ENCODE peak calls at places on chromosome 11, in eight cellular contexts. One of them, this sample, is unnamed.

GRCh38 chr11:123047265-123047946 is 14.5 kb downstream of the HSPA8 start:
- DNase-seq in CD4-positive, alpha-beta memory T cell: no peak
- DNase-seq in prostate gland: no peak
- DNase-seq in PC-9: no peak
- DNase-seq in SJSA1: no peak
- DNase-seq in A549: no peak
- DNase-seq in pancreas: no peak
- DNase-seq in right lobe of liver: no peak
- DNase-seq in this sample: no peak

GRCh38 chr11:65493367-65494176 is 5.3 kb upstream of the MALAT1 start:
- DNase-seq in right lobe of liver: peak; percentile 85
- DNase-seq in pancreas: no peak
- DNase-seq in PC-9: peak; percentile 97
- DNase-seq in SJSA1: peak; percentile 95
- DNase-seq in prostate gland: peak; percentile 87
- DNase-seq in CD4-positive, alpha-beta memory T cell: no peak
- DNase-seq in A549: peak; percentile 61
- DNase-seq in this sample: peak; percentile 99

GRCh38 chr11:93504110-93505095 is 38.8 kb downstream of the SMCO4 start:
- DNase-seq in right lobe of liver: peak; percentile 54
- DNase-seq in prostate gland: no peak
- DNase-seq in PC-9: no peak
- DNase-seq in A549: no peak
- DNase-seq in SJSA1: no peak
- DNase-seq in pancreas: no peak
- DNase-seq in CD4-positive, alpha-beta memory T cell: no peak
- DNase-seq in this sample: no peak

GRCh38 chr11:6677018-6677417 is 6.1 kb downstream of the MRPL17 start:
- DNase-seq in PC-9: no peak
- DNase-seq in right lobe of liver: no peak
- DNase-seq in A549: no peak
- DNase-seq in CD4-positive, alpha-beta memory T cell: no peak
- DNase-seq in pancreas: no peak
- DNase-seq in SJSA1: no peak
- DNase-seq in prostate gland: no peak
- DNase-seq in this sample: no peak

GRCh38 chr11:35662649-35663407 is at the start of gene TRIM44:
- DNase-seq in prostate gland: peak; percentile 63
- DNase-seq in CD4-positive, alpha-beta memory T cell: peak; percentile 81
- DNase-seq in pancreas: peak; percentile 89
- DNase-seq in A549: peak; percentile 66
- DNase-seq in SJSA1: peak; percentile 87
- DNase-seq in right lobe of liver: peak; percentile 85
- DNase-seq in PC-9: peak; percentile 81
- DNase-seq in this sample: peak; percentile 20

GRCh38 chr11:73322111-73322985 is 14.3 kb downstream of the ARHGEF17 start:
- DNase-seq in A549: no peak
- DNase-seq in pancreas: no peak
- DNase-seq in right lobe of liver: no peak
- DNase-seq in SJSA1: no peak
- DNase-seq in prostate gland: no peak
- DNase-seq in PC-9: no peak
- DNase-seq in CD4-positive, alpha-beta memory T cell: no peak
- DNase-seq in this sample: no peak

GRCh38 chr11:128324051-128324481 is 263.3 kb downstream of the ETS1 start:
- DNase-seq in pancreas: no peak
- DNase-seq in A549: no peak
- DNase-seq in prostate gland: no peak
- DNase-seq in SJSA1: no peak
- DNase-seq in PC-9: no peak
- DNase-seq in CD4-positive, alpha-beta memory T cell: no peak
- DNase-seq in right lobe of liver: no peak
- DNase-seq in this sample: no peak

GRCh38 chr11:112247198-112247597 is 13.5 kb downstream of the PLET1 start:
- DNase-seq in pancreas: no peak
- DNase-seq in right lobe of liver: no peak
- DNase-seq in PC-9: peak; percentile 49
- DNase-seq in prostate gland: no peak
- DNase-seq in CD4-positive, alpha-beta memory T cell: no peak
- DNase-seq in SJSA1: no peak
- DNase-seq in A549: no peak
- DNase-seq in this sample: no peak

GRCh38 chr11:69375316-69376154 is 81.6 kb downstream of the MYEOV start:
- DNase-seq in prostate gland: no peak
- DNase-seq in right lobe of liver: no peak
- DNase-seq in SJSA1: peak; percentile 60
- DNase-seq in PC-9: no peak
- DNase-seq in pancreas: no peak
- DNase-seq in CD4-positive, alpha-beta memory T cell: no peak
- DNase-seq in A549: no peak
- DNase-seq in this sample: no peak

GRCh38 chr11:118980191-118980881 is 8.8 kb downstream of the FOXR1 start:
- DNase-seq in pancreas: no peak
- DNase-seq in SJSA1: no peak
- DNase-seq in A549: no peak
- DNase-seq in PC-9: no peak
- DNase-seq in prostate gland: no peak
- DNase-seq in right lobe of liver: peak; percentile 30
- DNase-seq in CD4-positive, alpha-beta memory T cell: no peak
- DNase-seq in this sample: no peak

GRCh38 chr11:70524096-70524922 is 126.0 kb downstream of the CTTN start:
- DNase-seq in pancreas: peak; percentile 11
- DNase-seq in SJSA1: no peak
- DNase-seq in A549: no peak
- DNase-seq in right lobe of liver: peak; percentile 3
- DNase-seq in PC-9: no peak
- DNase-seq in prostate gland: no peak
- DNase-seq in CD4-positive, alpha-beta memory T cell: no peak
- DNase-seq in this sample: no peak

GRCh38 chr11:94325681-94326080 is 21.3 kb downstream of the IZUMO1R start:
- DNase-seq in CD4-positive, alpha-beta memory T cell: peak; percentile 14
- DNase-seq in A549: peak; percentile 18
- DNase-seq in prostate gland: no peak
- DNase-seq in pancreas: no peak
- DNase-seq in PC-9: peak; percentile 41
- DNase-seq in SJSA1: no peak
- DNase-seq in right lobe of liver: peak; percentile 30
- DNase-seq in this sample: no peak

GRCh38 chr11:6320411-6321207 is at the start of gene CAVIN3:
- DNase-seq in PC-9: no peak
- DNase-seq in prostate gland: peak; percentile 17
- DNase-seq in A549: peak; percentile 23
- DNase-seq in right lobe of liver: peak; percentile 70
- DNase-seq in pancreas: peak; percentile 89
- DNase-seq in CD4-positive, alpha-beta memory T cell: no peak
- DNase-seq in SJSA1: peak; percentile 81
- DNase-seq in this sample: no peak

GRCh38 chr11:125890447-125891100 is 3.1 kb downstream of the HYLS1 start:
- DNase-seq in CD4-positive, alpha-beta memory T cell: no peak
- DNase-seq in prostate gland: no peak
- DNase-seq in right lobe of liver: no peak
- DNase-seq in SJSA1: no peak
- DNase-seq in pancreas: no peak
- DNase-seq in A549: no peak
- DNase-seq in PC-9: no peak
- DNase-seq in this sample: no peak

GRCh38 chr11:125935629-125936199 is 10.1 kb upstream of the VSIG10L2 start:
- DNase-seq in SJSA1: no peak
- DNase-seq in A549: no peak
- DNase-seq in prostate gland: no peak
- DNase-seq in PC-9: no peak
- DNase-seq in pancreas: no peak
- DNase-seq in right lobe of liver: no peak
- DNase-seq in CD4-positive, alpha-beta memory T cell: no peak
- DNase-seq in this sample: no peak

GRCh38 chr11:6547177-6547576 is 50.1 kb downstream of the DNHD1 start:
- DNase-seq in PC-9: no peak
- DNase-seq in A549: no peak
- DNase-seq in prostate gland: no peak
- DNase-seq in right lobe of liver: no peak
- DNase-seq in CD4-positive, alpha-beta memory T cell: no peak
- DNase-seq in pancreas: no peak
- DNase-seq in SJSA1: no peak
- DNase-seq in this sample: no peak

GRCh38 chr11:86193297-86194095 is 51.1 kb upstream of the EED start:
- DNase-seq in SJSA1: peak; percentile 75
- DNase-seq in pancreas: no peak
- DNase-seq in PC-9: peak; percentile 82
- DNase-seq in A549: peak; percentile 87
- DNase-seq in prostate gland: peak; percentile 56
- DNase-seq in right lobe of liver: peak; percentile 66
- DNase-seq in CD4-positive, alpha-beta memory T cell: peak; percentile 67
- DNase-seq in this sample: no peak
- H3K27ac ChIP-seq in SJSA1: peak overlapping the region; percentile 35
- H3K27ac ChIP-seq in pancreas: peak overlapping the region; percentile 13
- H3K27ac ChIP-seq in PC-9: peak overlapping the region; percentile 37
- H3K27ac ChIP-seq in A549: peak overlapping the region; percentile 81
- H3K27ac ChIP-seq in prostate gland: no peak overlapping the region
- H3K27ac ChIP-seq in right lobe of liver: peak overlapping the region; percentile 20
- H3K27ac ChIP-seq in CD4-positive, alpha-beta memory T cell: peak overlapping the region; percentile 9
- H3K27ac ChIP-seq in this sample: peak overlapping the region; percentile 15

DNA sequence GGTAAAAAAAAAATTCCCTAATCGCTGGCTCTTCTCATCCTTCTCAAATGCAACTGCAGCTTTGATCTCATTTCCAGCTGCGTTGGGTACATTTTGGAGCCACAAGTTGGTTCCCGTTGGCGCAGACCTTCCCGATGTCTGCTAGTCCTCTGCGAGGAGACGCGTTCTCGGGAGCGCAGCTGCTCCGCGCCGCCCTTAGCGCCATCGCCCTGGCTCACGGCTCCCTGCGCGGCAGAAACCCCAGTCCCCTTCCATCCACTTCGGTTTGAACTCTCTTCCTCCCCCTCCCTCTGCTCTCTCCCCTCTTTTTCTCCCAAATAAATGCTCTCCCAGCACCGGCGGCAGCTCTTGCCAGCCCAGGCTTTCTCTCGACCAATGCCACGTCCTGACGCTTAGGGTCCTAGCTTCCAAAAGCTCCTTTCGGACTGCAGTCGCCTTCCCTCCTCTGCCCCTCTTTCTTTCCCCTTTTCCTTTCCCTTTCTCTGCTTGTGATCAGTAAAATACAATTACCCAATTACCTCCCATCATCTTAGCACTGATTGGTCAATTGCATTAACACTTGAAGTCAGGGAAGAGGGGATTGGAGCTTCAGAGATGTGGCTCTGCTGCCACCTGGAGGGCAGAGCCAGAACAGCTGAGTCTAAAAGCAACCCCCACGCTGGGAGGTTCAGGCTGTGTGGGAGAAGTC is 1165.7 kb downstream of the LRRC4C start:
- DNase-seq in pancreas: peak; percentile 66
- DNase-seq in A549: peak; percentile 68
- DNase-seq in prostate gland: peak; percentile 9
- DNase-seq in PC-9: no peak
- DNase-seq in SJSA1: peak; percentile 50
- DNase-seq in right lobe of liver: peak; percentile 46
- DNase-seq in CD4-positive, alpha-beta memory T cell: no peak
- DNase-seq in this sample: peak; percentile 22
- H3K27ac ChIP-seq in pancreas: no peak overlapping the region
- H3K27ac ChIP-seq in A549: no peak overlapping the region
- H3K27ac ChIP-seq in prostate gland: no peak overlapping the region
- H3K27ac ChIP-seq in PC-9: no peak overlapping the region
- H3K27ac ChIP-seq in SJSA1: no peak overlapping the region
- H3K27ac ChIP-seq in right lobe of liver: no peak overlapping the region
- H3K27ac ChIP-seq in CD4-positive, alpha-beta memory T cell: no peak overlapping the region
- H3K27ac ChIP-seq in this sample: no peak overlapping the region

DNA sequence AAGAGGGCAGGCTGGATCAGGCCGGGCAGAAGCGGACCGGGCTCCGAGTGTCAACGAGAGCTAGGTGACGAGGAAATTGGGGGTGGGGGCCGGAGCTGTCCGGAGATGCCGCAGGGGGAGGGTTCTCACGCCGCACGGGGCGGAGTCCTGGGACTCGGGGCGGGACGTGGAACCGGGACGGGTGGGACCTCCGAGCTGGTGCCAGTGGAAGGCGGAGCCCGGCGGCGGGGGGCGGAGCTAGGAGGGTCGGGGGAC is 207 bp downstream of the FKBP2 start:
- DNase-seq in PC-9: no peak
- DNase-seq in pancreas: no peak
- DNase-seq in prostate gland: no peak
- DNase-seq in right lobe of liver: no peak
- DNase-seq in A549: no peak
- DNase-seq in SJSA1: no peak
- DNase-seq in CD4-positive, alpha-beta memory T cell: no peak
- DNase-seq in this sample: peak; percentile 93
- H3K27ac ChIP-seq in PC-9: peak overlapping the region; percentile 97
- H3K27ac ChIP-seq in pancreas: peak overlapping the region; percentile 97
- H3K27ac ChIP-seq in prostate gland: peak overlapping the region; percentile 96
- H3K27ac ChIP-seq in right lobe of liver: peak overlapping the region; percentile 98
- H3K27ac ChIP-seq in A549: peak overlapping the region; percentile 88
- H3K27ac ChIP-seq in SJSA1: peak overlapping the region; percentile 91
- H3K27ac ChIP-seq in CD4-positive, alpha-beta memory T cell: peak overlapping the region; percentile 99
- H3K27ac ChIP-seq in this sample: peak overlapping the region; percentile 99

DNA sequence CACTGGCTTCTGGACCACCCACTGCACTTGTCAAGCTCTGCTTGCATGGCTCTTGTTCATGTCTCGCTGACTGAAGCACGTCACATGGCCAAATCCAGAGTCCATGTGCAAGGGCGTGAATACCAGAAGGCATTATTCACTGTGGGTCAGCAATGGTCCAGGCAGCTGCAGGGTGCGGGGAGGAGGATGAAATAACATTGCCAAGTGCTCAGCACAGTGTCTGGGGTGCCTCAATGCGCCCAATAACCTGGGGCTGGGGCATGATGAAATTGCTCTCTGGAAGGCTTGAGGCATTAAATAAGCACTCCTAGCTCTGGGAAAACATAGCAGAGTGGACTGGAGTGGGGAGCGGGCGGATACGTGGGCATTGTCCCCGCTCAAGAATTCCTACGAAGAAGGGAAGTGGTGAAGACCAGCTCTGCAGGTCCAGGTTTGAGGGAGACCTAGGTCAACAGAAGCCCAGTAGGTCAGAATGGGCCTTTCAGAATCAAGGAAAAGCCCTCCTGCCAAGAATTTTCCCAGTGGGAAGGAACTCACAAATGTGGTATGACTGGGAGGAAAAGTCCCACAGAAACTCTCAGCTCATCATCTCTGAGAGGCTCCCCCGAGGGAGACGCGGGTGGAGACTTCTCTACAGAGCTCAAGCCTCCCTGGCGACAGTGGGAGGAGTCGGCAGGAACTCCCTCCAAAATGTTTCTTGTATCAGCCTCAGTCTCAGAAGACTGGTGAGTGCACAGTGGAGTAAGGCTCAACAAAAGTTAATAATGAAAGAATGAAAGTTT is 15.3 kb upstream of the ACCSL start:
- DNase-seq in PC-9: no peak
- DNase-seq in prostate gland: no peak
- DNase-seq in A549: no peak
- DNase-seq in SJSA1: peak; percentile 98
- DNase-seq in pancreas: no peak
- DNase-seq in right lobe of liver: no peak
- DNase-seq in CD4-positive, alpha-beta memory T cell: no peak
- DNase-seq in this sample: no peak
- H3K27ac ChIP-seq in PC-9: no peak overlapping the region
- H3K27ac ChIP-seq in prostate gland: no peak overlapping the region
- H3K27ac ChIP-seq in A549: no peak overlapping the region
- H3K27ac ChIP-seq in SJSA1: peak overlapping the region; percentile 11
- H3K27ac ChIP-seq in pancreas: peak overlapping the region; percentile 19
- H3K27ac ChIP-seq in right lobe of liver: peak overlapping the region; percentile 16
- H3K27ac ChIP-seq in CD4-positive, alpha-beta memory T cell: no peak overlapping the region
- H3K27ac ChIP-seq in this sample: no peak overlapping the region

This sample was measured in epithelial cell of prostate.